ENCODE peak calls at places on chromosome 17, in six cellular contexts. I is Caki2; N is osteocyte; A is stimulated activated CD4-positive, alpha-beta T cell treated with anti-CD3 and anti-CD28 coated beads, Interleukin-1b, Interleukin-23, amount 100 ng/mL, for 1 hour; X is HT1080; O is transverse colon. U is an unnamed sample.

GRCh38 chr17:9200197-9200662 is 178.9 kb downstream of the NTN1 start:
- DNase-seq in A (no peak), N (no peak), X (no peak), I (no peak), O (no peak), U (no peak)

GRCh38 chr17:61395409-61395982 is 4.1 kb upstream of the TBX2 start:
- DNase-seq in A (no peak), I (no peak), N (no peak), O (no peak), X (no peak), U (no peak)

GRCh38 chr17:66021757-66022156 is 170.2 kb downstream of the CEP112 start:
- DNase-seq in A (no peak), X (peak), N (no peak), O (no peak), I (no peak), U (no peak)

GRCh38 chr17:49730078-49730786 is 22.5 kb upstream of the SLC35B1 start:
- DNase-seq in O (peak), N (no peak), X (no peak), A (no peak), I (no peak), U (peak)

GRCh38 chr17:81470270-81470943 is 42.2 kb downstream of the ACTG1 start:
- DNase-seq in X (no peak), A (no peak), N (no peak), O (no peak), I (no peak), U (no peak)

GRCh38 chr17:42679001-42679491 is 2.3 kb upstream of the PLEKHH3 start:
- DNase-seq in I (peak), A (no peak), N (no peak), O (peak), X (no peak), U (peak)

GRCh38 chr17:4769628-4770027 is 2.1 kb upstream of the TM4SF5 start:
- DNase-seq in O (no peak), I (no peak), N (no peak), A (no peak), X (no peak), U (no peak)

GRCh38 chr17:73031472-73031871 is 61.0 kb downstream of the SLC39A11 start:
- DNase-seq in N (no peak), I (no peak), O (no peak), X (no peak), A (no peak), U (no peak)

GRCh38 chr17:59754547-59754946 is 47.1 kb downstream of the VMP1 start:
- DNase-seq in A (no peak), I (peak), N (no peak), O (no peak), X (peak), U (no peak)

GRCh38 chr17:3986939-3987335 is 22.7 kb upstream of the ATP2A3 start:
- DNase-seq in X (no peak), I (no peak), A (no peak), N (no peak), O (no peak), U (no peak)

GRCh38 chr17:55728833-55729232 is 6.2 kb upstream of the TMEM100 start:
- DNase-seq in X (no peak), O (no peak), I (no peak), N (no peak), A (no peak), U (no peak)

GRCh38 chr17:43332211-43332610 is 66.6 kb upstream of the ARL4D start:
- DNase-seq in O (no peak), X (no peak), N (no peak), I (no peak), A (no peak), U (no peak)

GRCh38 chr17:9299695-9300094 is 275.9 kb downstream of the STX8 start:
- DNase-seq in N (no peak), X (no peak), O (no peak), A (no peak), I (no peak), U (no peak)